ENCODE peak calls at places on chromosomes 13 and 19, in ten cellular contexts. S, N, B, E, X, W, P, F, K and H are unnamed samples.

GRCh38 chr19:48500830-48501445 is 10.7 kb downstream of the LMTK3 start:
- DNase-seq in S (no peak), N (no peak), B (no peak), E (no peak), X (no peak), W (no peak), P (no peak), F (no peak), K (no peak), H (no peak)

GRCh38 chr13:27619711-27620376 is 485 bp downstream of the LNX2 start:
- DNase-seq in S (no peak), N (peak), B (no peak), E (peak), X (peak), W (peak), P (peak), F (no peak), K (no peak), H (peak)

GRCh38 chr19:28633223-28634030 is 579.5 kb downstream of the UQCRFS1 start:
- DNase-seq in S (peak), N (peak), B (peak), E (no peak), X (peak), W (peak), P (no peak), F (peak), K (no peak), H (peak)

GRCh38 chr13:38350114-38350617 is 515 bp downstream of the UFM1 start:
- DNase-seq in S (peak), N (no peak), B (peak), E (peak), X (peak), W (peak), P (peak), F (peak), K (peak), H (peak)

GRCh38 chr13:73136776-73137175 is 78.0 kb downstream of the KLF5 start:
- DNase-seq in S (no peak), N (no peak), B (no peak), E (no peak), X (no peak), W (no peak), P (no peak), F (no peak), K (no peak), H (no peak)

GRCh38 chr19:4094291-4094690 is 27.6 kb upstream of the ZBTB7A start:
- DNase-seq in S (no peak), N (no peak), B (no peak), E (no peak), X (no peak), W (no peak), P (no peak), F (no peak), K (no peak), H (no peak)

GRCh38 chr19:15072930-15073647 is 8.9 kb upstream of the OR1I1 start:
- DNase-seq in S (no peak), N (no peak), B (no peak), E (no peak), X (no peak), W (no peak), P (no peak), F (no peak), K (no peak), H (no peak)

GRCh38 chr13:80100636-80101035 is 240.3 kb downstream of the SPRY2 start:
- DNase-seq in S (no peak), N (no peak), B (no peak), E (no peak), X (no peak), W (no peak), P (no peak), F (no peak), K (no peak), H (no peak)

GRCh38 chr19:6076675-6077463 is 33.4 kb downstream of the RFX2 start:
- DNase-seq in S (peak), N (peak), B (no peak), E (no peak), X (no peak), W (no peak), P (peak), F (no peak), K (no peak), H (no peak)